ENCODE peak calls at places on chromosomes 2 and 18, in four cellular contexts. C is MCF 10A, G is psoas muscle, A is GM13977. B is an unnamed sample.
A peak's percentile ranks its signal among the peaks of the same experiment; 100 is the strongest.

GRCh38 chr18:68679531-68679930 is 35.4 kb downstream of the TMX3 start:
- DNase-seq in G (no peak), A (no peak), C (peak; percentile 55), B (no peak)

GRCh38 chr2:182887753-182888415 is 21.4 kb upstream of the FRZB start:
- DNase-seq in G (no peak), C (no peak), A (no peak), B (no peak)

GRCh38 chr2:151162185-151162584 is 99.5 kb downstream of the RBM43 start:
- DNase-seq in A (no peak), C (peak; percentile 18), G (no peak), B (no peak)

GRCh38 chr2:236345081-236345714 is 81.0 kb upstream of the ASB18 start:
- DNase-seq in G (no peak), C (no peak), A (no peak), B (no peak)

GRCh38 chr2:212974692-212975091 is 176.7 kb downstream of the IKZF2 start:
- DNase-seq in G (no peak), C (peak; percentile 62), A (no peak), B (no peak)

GRCh38 chr2:240192661-240193060 is 52.2 kb upstream of the OTOS start:
- DNase-seq in A (no peak), G (no peak), C (no peak), B (no peak)

GRCh38 chr2:45169339-45170190 is 160.3 kb upstream of the SIX2 start:
- DNase-seq in G (peak; percentile 62), C (peak; percentile 57), A (peak; percentile 62), B (peak; percentile 52)

GRCh38 chr2:46825958-46826897 is 89.4 kb downstream of the MCFD2 start:
- DNase-seq in A (no peak), G (no peak), C (no peak), B (no peak)

GRCh38 chr2:213752575-213752974 is 468.3 kb downstream of the SPAG16 start:
- DNase-seq in A (no peak), C (no peak), G (no peak), B (no peak)

GRCh38 chr2:217609952-217610351 is 392.8 kb downstream of the TNS1 start:
- DNase-seq in A (no peak), C (no peak), G (no peak), B (no peak)

GRCh38 chr18:36188912-36189311 is 1.6 kb downstream of the MOCOS start:
- DNase-seq in C (peak; percentile 42), A (no peak), G (no peak), B (no peak)

GRCh38 chr2:27828305-27828704 is 56.8 kb downstream of the MRPL33 start:
- DNase-seq in C (no peak), G (no peak), A (no peak), B (no peak)

GRCh38 chr2:29017716-29018275 is 36.7 kb downstream of the TOGARAM2 start:
- DNase-seq in A (no peak), C (no peak), G (peak; percentile 51), B (no peak)

GRCh38 chr18:67517224-67517765 is 775 bp upstream of the DSEL start:
- DNase-seq in A (peak; percentile 23), G (peak; percentile 61), C (no peak), B (no peak)

GRCh38 chr2:96131152-96131817 is 7.0 kb downstream of the ASTL start:
- DNase-seq in A (no peak), G (no peak), C (no peak), B (no peak)

GRCh38 chr2:237700583-237701032 is 73.2 kb downstream of the LRRFIP1 start:
- DNase-seq in G (peak; percentile 86), C (no peak), A (no peak), B (peak; percentile 71)

GRCh38 chr2:66441651-66442365 is 6.9 kb downstream of the MEIS1 start:
- DNase-seq in C (no peak), G (no peak), A (no peak), B (no peak)

GRCh38 chr2:120561393-120562035 is 174.2 kb upstream of the GLI2 start:
- DNase-seq in G (no peak), A (no peak), C (no peak), B (no peak)

GRCh38 chr2:57862153-57862552 is 184.5 kb upstream of the VRK2 start:
- DNase-seq in G (no peak), A (no peak), C (no peak), B (no peak)

GRCh38 chr2:144950874-144951560 is 431.1 kb upstream of the ZEB2 start:
- DNase-seq in C (peak; percentile 89), A (no peak), G (no peak), B (no peak)

GRCh38 chr2:126700677-126701076 is 44.7 kb downstream of the GYPC start:
- DNase-seq in A (no peak), G (no peak), C (no peak), B (no peak)

GRCh38 chr18:56238576-56238975 is 399.8 kb downstream of the TXNL1 start:
- DNase-seq in G (no peak), C (no peak), A (no peak), B (no peak)

GRCh38 chr2:3198119-3198518 is 179.5 kb downstream of the EIPR1 start:
- DNase-seq in G (no peak), C (no peak), A (no peak), B (no peak)

DNA sequence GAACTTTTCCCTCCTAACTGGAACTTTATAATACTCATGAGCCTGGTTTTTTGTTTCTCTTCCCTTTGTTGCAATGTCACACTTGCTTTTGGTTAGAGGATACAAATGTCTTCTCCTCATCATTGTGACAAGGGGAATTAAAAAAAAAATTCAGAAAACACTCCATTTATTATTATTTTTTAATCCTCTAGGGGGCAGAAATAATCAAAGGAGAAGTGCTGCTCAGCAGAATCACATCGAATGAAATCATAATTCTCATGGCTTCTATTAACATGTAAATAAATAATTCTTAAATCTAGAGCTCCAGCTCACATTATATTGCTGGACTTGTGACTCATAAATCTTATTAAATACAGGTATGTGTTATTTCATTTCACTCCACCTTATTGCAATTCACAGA is 273.8 kb downstream of the TRIB2 start:
- DNase-seq in A (no peak), C (no peak), G (no peak), B (no peak)
- TF ChIP-seq CTCF in A (no peak), C (peak; percentile 25), G (peak; percentile 13), B (no peak)

GRCh38 chr2:134224005-134224404 is 29.9 kb upstream of the MGAT5 start:
- DNase-seq in C (no peak), A (no peak), G (no peak), B (no peak)

GRCh38 chr2:134225173-134225572 is 28.7 kb upstream of the MGAT5 start:
- DNase-seq in G (no peak), C (no peak), A (no peak), B (no peak)

GRCh38 chr2:134226561-134226960 is 27.3 kb upstream of the MGAT5 start:
- DNase-seq in A (no peak), G (no peak), C (no peak), B (no peak)

GRCh38 chr2:134227666-134228065 is 26.2 kb upstream of the MGAT5 start:
- DNase-seq in C (no peak), G (no peak), A (no peak), B (no peak)

GRCh38 chr2:134225841-134226240 is 28.0 kb upstream of the MGAT5 start:
- DNase-seq in C (no peak), G (no peak), A (no peak), B (no peak)
- TF ChIP-seq CTCF in C (no peak), G (no peak), A (no peak), B (no peak)

GRCh38 chr2:188979730-188980123 is 5.6 kb downstream of the COL3A1 start:
- DNase-seq in C (no peak), G (no peak), A (no peak), B (no peak)

GRCh38 chr2:188983427-188984101 is 9.4 kb downstream of the COL3A1 start:
- DNase-seq in G (no peak), A (no peak), C (peak; percentile 52), B (no peak)

GRCh38 chr2:188984680-188985079 is 10.5 kb downstream of the COL3A1 start:
- DNase-seq in G (no peak), A (no peak), C (peak; percentile 23), B (no peak)

GRCh38 chr2:188986839-188987238 is 12.7 kb downstream of the COL3A1 start:
- DNase-seq in C (no peak), G (no peak), A (no peak), B (no peak)

DNA sequence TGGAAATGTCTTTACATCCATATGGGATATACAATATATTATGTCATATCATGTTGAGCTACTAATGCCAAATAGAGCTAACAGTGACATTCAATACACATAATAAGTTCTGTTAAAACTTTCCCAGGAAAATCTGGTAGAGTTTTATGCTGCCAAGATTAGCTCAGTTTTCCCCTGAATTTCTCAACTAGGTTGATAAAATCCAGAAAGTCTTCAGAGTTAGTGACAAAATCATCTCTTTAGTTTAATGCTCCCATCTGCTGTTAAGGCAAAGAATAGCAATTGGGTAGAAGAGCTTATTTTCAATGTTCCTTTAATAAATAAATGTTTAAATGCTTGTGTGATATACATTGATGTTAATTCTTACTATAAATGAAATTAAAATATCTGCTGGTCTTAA is 10.0 kb downstream of the COL3A1 start:
- DNase-seq in C (peak; percentile 48), A (no peak), G (no peak), B (no peak)
- TF ChIP-seq CTCF in C (peak; percentile 45), A (no peak), G (peak; percentile 18), B (no peak)

GRCh38 chr2:30475542-30475941 is 28.5 kb downstream of the LCLAT1 start:
- DNase-seq in A (no peak), G (no peak), C (no peak), B (no peak)
- TF ChIP-seq CTCF in A (no peak), G (no peak), C (no peak), B (no peak)